ENCODE peak calls at places on chromosome 16, in four cellular contexts. Q is IMR-90, M is neural progenitor cell, O is cardiac muscle cell. W is an unnamed sample. For H3K4me1, the result is how much of the 10 kb centered on the place peaks cover.

GRCh38 chr16:48906076-48906475 is 296.1 kb upstream of the N4BP1 start:
- DNase-seq in M (peak), Q (no peak), O (no peak), W (no peak)

GRCh38 chr16:87582221-87582965 is 19.9 kb upstream of the JPH3 start:
- DNase-seq in M (peak), O (no peak), Q (peak), W (no peak)

GRCh38 chr16:50500171-50500874 is 47.9 kb upstream of the NKD1 start:
- DNase-seq in M (no peak), O (no peak), Q (no peak), W (no peak)

GRCh38 chr16:70685061-70685937 is 554 bp downstream of the MTSS2 start:
- DNase-seq in O (peak), M (no peak), Q (no peak), W (no peak)

GRCh38 chr16:18832613-18833012 is 31.3 kb upstream of the ARL6IP1 start:
- DNase-seq in O (no peak), M (peak), Q (no peak), W (no peak)

GRCh38 chr16:74449470-74449869 is 28.2 kb upstream of the CLEC18B start:
- DNase-seq in M (no peak), Q (peak), O (no peak), W (no peak)

GRCh38 chr16:24070851-24071250 is 185.3 kb upstream of the CACNG3 start:
- DNase-seq in M (peak), O (peak), Q (peak), W (peak)

GRCh38 chr16:50591800-50592771 is 43.9 kb downstream of the NKD1 start:
- DNase-seq in O (peak), M (no peak), Q (no peak), W (no peak)

GRCh38 chr16:89037261-89038152 is 56.1 kb upstream of the ACSF3 start:
- DNase-seq in M (peak), Q (peak), O (peak), W (no peak)

GRCh38 chr16:59707441-59707840 is 973.3 kb upstream of the GOT2 start:
- DNase-seq in M (no peak), O (no peak), Q (no peak), W (no peak)

GRCh38 chr16:386641-387156 is 4.9 kb upstream of the PGAP6 start:
- DNase-seq in M (no peak), Q (no peak), O (no peak), W (no peak)

GRCh38 chr16:48659940-48660339 is 50.0 kb upstream of the N4BP1 start:
- DNase-seq in M (no peak), Q (no peak), O (no peak), W (no peak)

GRCh38 chr16:89691986-89692569 is 5.6 kb downstream of the CDK10 start:
- DNase-seq in Q (no peak), M (no peak), O (no peak), W (no peak)

GRCh38 chr16:848510-849253 is 48.1 kb upstream of the GNG13 start:
- DNase-seq in O (no peak), Q (no peak), M (no peak), W (no peak)

GRCh38 chr16:50602531-50603205 is 54.5 kb downstream of the NKD1 start:
- DNase-seq in O (no peak), M (no peak), Q (no peak), W (no peak)

GRCh38 chr16:19967561-19967960 is 82.9 kb upstream of the GPRC5B start:
- DNase-seq in M (peak), O (no peak), Q (no peak), W (no peak)

GRCh38 chr16:76797457-76797856 is 393.5 kb upstream of the MON1B start:
- DNase-seq in Q (no peak), M (no peak), O (no peak), W (no peak)

GRCh38 chr16:64586756-64587155 is 535.1 kb downstream of the CDH11 start:
- DNase-seq in M (no peak), O (peak), Q (no peak), W (no peak)

GRCh38 chr16:73732143-73732542 is 564.5 kb upstream of the PSMD7 start:
- DNase-seq in M (no peak), Q (no peak), O (no peak), W (no peak)

GRCh38 chr16:106623-107324 is 28.7 kb downstream of the MPG start:
- DNase-seq in O (peak), M (peak), Q (peak), W (peak)

GRCh38 chr16:2194852-2195315 is 1.5 kb downstream of the CASKIN1 start:
- DNase-seq in O (peak), Q (peak), M (peak), W (peak)

GRCh38 chr16:23594186-23594585 is 1.9 kb downstream of the NDUFAB1 start:
- DNase-seq in O (peak), Q (no peak), M (no peak), W (no peak)

GRCh38 chr16:23423496-23424049 is 29.4 kb downstream of the COG7 start:
- DNase-seq in O (no peak), M (no peak), Q (peak), W (peak)

GRCh38 chr16:3113765-3114479 is 1.5 kb downstream of the ZNF205 start:
- DNase-seq in M (no peak), Q (peak), O (no peak), W (no peak)

GRCh38 chr16:54287758-54288591 is 1.4 kb upstream of the IRX3 start:
- DNase-seq in M (peak), O (peak), Q (no peak), W (no peak)

GRCh38 chr16:79328327-79329162 is 272.0 kb downstream of the MAF start:
- DNase-seq in O (no peak), M (peak), Q (no peak), W (no peak)

GRCh38 chr16:22635801-22636200 is 125.1 kb downstream of the NPIPB5 start:
- DNase-seq in Q (no peak), M (no peak), O (no peak), W (no peak)

GRCh38 chr16:69616082-69616481 is 50.3 kb downstream of the NFAT5 start:
- DNase-seq in Q (no peak), O (no peak), M (no peak), W (no peak)

GRCh38 chr16:54645328-54645727 is 285.3 kb upstream of the IRX5 start:
- DNase-seq in O (no peak), M (no peak), Q (no peak), W (no peak)

GRCh38 chr16:20789130-20789529 is 17.1 kb downstream of the ERI2 start:
- DNase-seq in Q (no peak), M (no peak), O (no peak), W (no peak)

GRCh38 chr16:1990336-1991134 is 765 bp downstream of the SYNGR3 start:
- DNase-seq in O (peak), Q (no peak), M (peak), W (no peak)

GRCh38 chr16:19837331-19837943 is 47.2 kb downstream of the GPRC5B start:
- DNase-seq in M (peak), O (no peak), Q (no peak), W (no peak)

GRCh38 chr16:68236804-68237242 is 896 bp upstream of the ESRP2 start:
- DNase-seq in O (no peak), M (peak), Q (no peak), W (no peak)
- H3K4me3 ChIP-seq in O (peak), M (peak), Q (peak), W (peak)

GRCh38 chr16:8934601-8935000 is 29.1 kb downstream of the USP7 start:
- DNase-seq in O (no peak), M (no peak), Q (no peak), W (no peak)
- H3K4me1 ChIP-seq in O (under half), M (under half), Q (under half), W (under half)

GRCh38 chr16:31038993-31039392 is 5.6 kb downstream of the STX4 start:
- DNase-seq in M (no peak), Q (no peak), O (no peak), W (no peak)

GRCh38 chr16:31043352-31043751 is 10.0 kb downstream of the STX4 start:
- DNase-seq in Q (peak), M (no peak), O (no peak), W (no peak)

GRCh38 chr16:31043898-31044481 is 10.6 kb downstream of the STX4 start:
- DNase-seq in Q (no peak), O (no peak), M (no peak), W (no peak)

GRCh38 chr16:31042866-31043265 is 9.5 kb downstream of the STX4 start:
- DNase-seq in O (no peak), Q (no peak), M (no peak), W (no peak)
- H3K4me3 ChIP-seq in O (no peak), Q (no peak), M (no peak), W (no peak)

GRCh38 chr16:57513371-57514102 is 22.8 kb downstream of the CCDC102A start:
- DNase-seq in O (peak), M (no peak), Q (no peak), W (no peak)
- H3K4me1 ChIP-seq in O (half or more), M (under half), Q (under half), W (under half)

DNA sequence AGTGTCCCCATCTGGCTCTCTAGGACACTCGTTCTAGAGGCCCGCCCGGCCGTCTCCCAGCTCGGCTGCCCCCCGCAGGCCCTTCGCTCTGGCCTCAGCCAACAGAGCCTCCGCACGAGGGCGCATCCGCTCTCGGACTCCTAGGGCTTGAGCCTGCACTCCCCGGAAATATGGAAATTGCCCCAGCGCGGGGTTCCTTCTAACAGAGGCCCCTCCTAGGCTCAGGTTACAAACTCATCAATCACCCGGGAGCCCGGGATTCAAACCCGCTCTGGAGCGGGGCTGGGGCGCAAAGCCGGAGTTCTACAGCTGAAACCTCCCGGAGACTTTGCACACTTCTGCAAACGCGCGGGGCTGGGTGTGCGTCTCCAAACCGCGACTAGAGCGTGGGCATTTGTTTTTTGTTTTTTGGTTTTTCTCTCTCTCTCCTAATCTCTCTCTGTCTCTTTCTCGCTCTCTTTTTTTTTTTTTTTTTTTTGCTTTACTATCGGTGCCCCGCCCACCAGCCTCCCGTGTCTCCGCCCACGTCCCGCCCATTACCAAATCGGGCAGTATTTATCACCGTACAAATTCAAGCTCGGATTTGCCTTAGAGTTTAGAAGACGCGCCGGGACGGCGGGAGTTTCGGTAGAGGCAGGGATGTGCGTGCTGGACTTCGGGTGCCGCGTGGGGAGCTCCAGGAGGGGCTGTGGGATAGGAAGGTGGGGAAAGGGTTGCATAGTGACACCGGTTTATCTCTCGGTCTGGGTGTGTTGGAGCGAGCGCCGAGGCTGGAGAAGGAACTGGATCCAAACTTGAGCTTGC is 2.4 kb upstream of the FOXL1 start:
- DNase-seq in Q (peak), O (peak), M (peak), W (no peak)
- H3K4me3 ChIP-seq in Q (peak), O (peak), M (peak), W (peak)

GRCh38 chr16:31429314-31429713 is 1.2 kb upstream of the COX6A2 start:
- DNase-seq in M (no peak), O (no peak), Q (no peak), W (no peak)

GRCh38 chr16:31427441-31428276 is 501 bp downstream of the COX6A2 start:
- DNase-seq in O (no peak), Q (no peak), M (no peak), W (no peak)

GRCh38 chr16:31430380-31431052 is 2.4 kb upstream of the COX6A2 start:
- DNase-seq in M (peak), Q (no peak), O (no peak), W (no peak)

GRCh38 chr16:31428277-31428597 is at the start of gene COX6A2:
- DNase-seq in M (no peak), Q (no peak), O (peak), W (no peak)

GRCh38 chr16:31428638-31429247 is 583 bp upstream of the COX6A2 start:
- DNase-seq in Q (no peak), O (no peak), M (no peak), W (no peak)
- H3K4me1 ChIP-seq in Q (under half), O (under half), M (under half), W (under half)

DNA sequence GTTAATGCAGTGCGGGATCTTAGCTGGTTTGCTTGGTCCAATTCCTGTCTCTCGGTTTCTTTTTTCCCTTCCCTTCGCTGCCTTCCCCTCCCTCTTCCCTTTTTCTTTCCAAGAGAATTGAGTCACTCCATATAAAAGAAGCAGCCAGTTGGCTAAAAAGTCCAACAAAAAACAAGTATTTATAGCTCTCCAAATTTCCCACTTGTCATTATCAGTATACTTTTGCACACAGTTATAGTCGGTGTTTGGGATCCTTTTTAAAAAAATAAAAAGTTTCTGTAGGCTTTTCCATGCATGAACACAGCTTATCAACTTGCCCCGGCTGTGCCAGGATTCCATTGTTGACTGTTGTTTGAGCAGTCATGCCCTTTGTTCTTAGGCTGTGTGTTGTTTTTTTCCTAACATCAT is 24.9 kb downstream of the HMOX2 start:
- DNase-seq in O (no peak), Q (peak), M (peak), W (no peak)
- H3K4me3 ChIP-seq in O (no peak), Q (no peak), M (no peak), W (no peak)

GRCh38 chr16:11699234-11699894 is 31.1 kb downstream of the SNN start:
- DNase-seq in M (no peak), O (no peak), Q (no peak), W (no peak)
- H3K4me1 ChIP-seq in M (under half), O (under half), Q (under half), W (under half)

GRCh38 chr16:27317738-27318398 is 4.1 kb downstream of the IL4R start:
- DNase-seq in O (no peak), Q (no peak), M (no peak), W (no peak)
- H3K4me3 ChIP-seq in O (no peak), Q (no peak), M (no peak), W (no peak)

GRCh38 chr16:80984124-80984892 is 22.4 kb downstream of the CMC2 start:
- DNase-seq in M (no peak), Q (no peak), O (no peak), W (no peak)

GRCh38 chr16:80985611-80986010 is 21.1 kb downstream of the CMC2 start:
- DNase-seq in M (no peak), O (no peak), Q (no peak), W (no peak)

GRCh38 chr16:80989801-80990200 is 16.9 kb downstream of the CMC2 start:
- DNase-seq in O (no peak), M (no peak), Q (peak), W (no peak)

GRCh38 chr16:80988756-80989155 is 17.9 kb downstream of the CMC2 start:
- DNase-seq in O (no peak), Q (no peak), M (no peak), W (no peak)

GRCh38 chr16:80986557-80986956 is 20.1 kb downstream of the CMC2 start:
- DNase-seq in O (no peak), M (no peak), Q (no peak), W (no peak)
- H3K4me1 ChIP-seq in O (under half), M (under half), Q (under half), W (under half)

W was measured in Panc1.